ENCODE peak calls at places on chromosomes 5 and 9, in ten cellular contexts. Z is NCI-H1092 treated with DMSO at 0.1 percent for 48 hours, Q is OCI-M1, K is stomach, O is HFF-Myc, C is fibroblast of pulmonary artery, W is HTR-8/SVneo, A is HuH-7.5, I is endothelial cell of umbilical vein, R is nucleus accumbens. P is an unnamed sample.

GRCh38 chr5:96459313-96460109 is 26.5 kb upstream of the PCSK1 start:
- DNase-seq in C (no peak), I (no peak), W (no peak), R (no peak), Z (peak), K (no peak), O (no peak), Q (no peak), A (no peak), P (no peak)

GRCh38 chr5:126736141-126736540 is 40.8 kb upstream of the LMNB1 start:
- DNase-seq in A (no peak), C (no peak), Z (no peak), W (no peak), I (no peak), O (no peak), R (no peak), Q (no peak), K (no peak), P (no peak)

GRCh38 chr5:177434437-177434836 is 8.0 kb downstream of the GRK6 start:
- DNase-seq in I (no peak), W (no peak), Z (no peak), C (no peak), R (no peak), A (no peak), K (no peak), Q (no peak), O (no peak), P (no peak)

GRCh38 chr5:91586232-91586631 is 203.1 kb upstream of the ARRDC3 start:
- DNase-seq in C (no peak), K (no peak), A (no peak), O (no peak), Z (no peak), W (no peak), I (no peak), R (no peak), Q (no peak), P (no peak)

GRCh38 chr5:164359260-164359930 is 854.0 kb downstream of the MAT2B start:
- DNase-seq in Q (peak), O (no peak), R (no peak), Z (no peak), W (no peak), K (no peak), C (no peak), A (no peak), I (no peak), P (no peak)

GRCh38 chr9:114312513-114312875 is 10.4 kb upstream of the ORM1 start:
- DNase-seq in Q (no peak), A (no peak), C (no peak), I (no peak), Z (no peak), O (no peak), R (no peak), W (no peak), K (peak), P (no peak)

GRCh38 chr9:123445981-123446610 is 90.1 kb downstream of the CRB2 start:
- DNase-seq in W (peak), K (no peak), C (peak), Z (no peak), R (no peak), I (no peak), Q (no peak), A (no peak), O (no peak), P (no peak)

GRCh38 chr9:121859646-121860045 is 208.2 kb downstream of the DAB2IP start:
- DNase-seq in Z (no peak), K (no peak), W (no peak), Q (no peak), C (no peak), A (no peak), O (no peak), I (no peak), R (no peak), P (no peak)

GRCh38 chr5:135234242-135235000 is 164.6 kb downstream of the MACROH2A1 start:
- DNase-seq in O (no peak), A (no peak), R (no peak), I (no peak), Q (no peak), Z (no peak), C (no peak), K (peak), W (no peak), P (no peak)

GRCh38 chr5:6722015-6722414 is 8.8 kb downstream of the TENT4A start:
- DNase-seq in W (no peak), K (no peak), A (no peak), O (no peak), Z (no peak), I (peak), Q (peak), R (no peak), C (no peak), P (no peak)

GRCh38 chr5:171858303-171858702 is 72.7 kb downstream of the SMIM23 start:
- DNase-seq in O (no peak), I (no peak), W (no peak), R (no peak), C (peak), K (no peak), A (no peak), Z (no peak), Q (peak), P (no peak)

GRCh38 chr9:136059321-136059791 is 35.7 kb downstream of the NACC2 start:
- DNase-seq in W (no peak), Q (no peak), A (no peak), O (no peak), R (no peak), I (no peak), K (no peak), C (no peak), Z (no peak), P (no peak)

GRCh38 chr5:143314664-143315063 is 88.8 kb downstream of the NR3C1 start:
- DNase-seq in I (peak), C (peak), W (peak), Q (peak), O (no peak), A (no peak), K (no peak), Z (no peak), R (no peak), P (no peak)

GRCh38 chr5:53469946-53470687 is 10.3 kb upstream of the FST start:
- DNase-seq in C (peak), I (no peak), A (no peak), W (peak), R (no peak), O (peak), Z (no peak), K (no peak), Q (peak), P (no peak)

GRCh38 chr5:134136771-134137170 is 22.3 kb downstream of the TCF7 start:
- DNase-seq in W (no peak), Q (no peak), I (no peak), R (no peak), C (no peak), O (no peak), K (peak), A (no peak), Z (no peak), P (no peak)

GRCh38 chr5:149732500-149733128 is 2.5 kb downstream of the PPARGC1B start:
- DNase-seq in R (no peak), Q (peak), C (no peak), O (no peak), I (no peak), A (no peak), Z (no peak), W (no peak), K (no peak), P (no peak)

GRCh38 chr9:419571-420156 is 205.0 kb downstream of the DOCK8 start:
- DNase-seq in K (peak), Q (no peak), A (no peak), C (peak), W (no peak), I (no peak), Z (no peak), R (no peak), O (no peak), P (no peak)

GRCh38 chr5:140986117-140986521 is 19.8 kb downstream of the PCDHAC2 start:
- DNase-seq in C (no peak), Z (no peak), A (no peak), I (no peak), O (no peak), R (no peak), W (no peak), K (no peak), Q (no peak), P (no peak)

GRCh38 chr5:114361724-114362196 is at the start of gene KCNN2:
- DNase-seq in R (peak), W (peak), Z (peak), I (peak), C (peak), Q (no peak), O (peak), K (peak), A (peak), P (peak)

GRCh38 chr9:86183225-86183808 is 76.1 kb downstream of the C9orf153 start:
- DNase-seq in I (no peak), K (no peak), A (no peak), R (no peak), O (no peak), W (no peak), Z (no peak), Q (peak), C (no peak), P (no peak)

GRCh38 chr5:14226554-14226953 is 83.4 kb downstream of the TRIO start:
- DNase-seq in R (no peak), K (no peak), Q (no peak), I (no peak), O (no peak), A (no peak), Z (no peak), W (no peak), C (no peak), P (no peak)

GRCh38 chr5:96083361-96083881 is 121.8 kb upstream of the ELL2 start:
- DNase-seq in C (no peak), O (no peak), K (no peak), A (no peak), Z (no peak), Q (peak), W (no peak), R (no peak), I (peak), P (no peak)

GRCh38 chr5:165143727-165144210 is 1638.3 kb downstream of the MAT2B start:
- DNase-seq in C (no peak), Z (no peak), R (no peak), W (no peak), O (no peak), A (no peak), Q (peak), K (no peak), I (no peak), P (no peak)

GRCh38 chr5:172059661-172060100 is 53.2 kb upstream of the FBXW11 start:
- DNase-seq in Q (peak), A (peak), W (peak), Z (no peak), R (no peak), O (no peak), C (peak), I (peak), K (no peak), P (no peak)

GRCh38 chr5:176902102-176902814 is 3.1 kb upstream of the HK3 start:
- DNase-seq in Z (no peak), W (no peak), I (no peak), O (no peak), R (no peak), K (no peak), C (no peak), A (no peak), Q (no peak), P (no peak)

GRCh38 chr9:10704720-10705119 is 91.9 kb upstream of the PTPRD start:
- DNase-seq in Q (no peak), O (no peak), C (peak), Z (no peak), W (no peak), R (no peak), I (no peak), A (no peak), K (no peak), P (no peak)

GRCh38 chr5:132457371-132458225 is 33.0 kb downstream of the IRF1 start:
- DNase-seq in R (no peak), C (peak), Z (no peak), O (no peak), Q (peak), W (no peak), A (no peak), I (no peak), K (peak), P (no peak)

GRCh38 chr9:133677126-133678010 is 41.2 kb downstream of the DBH start:
- DNase-seq in I (no peak), W (no peak), O (no peak), C (no peak), K (no peak), A (no peak), R (no peak), Z (no peak), Q (peak), P (no peak)

GRCh38 chr5:169350016-169350415 is 49.1 kb upstream of the SLIT3 start:
- DNase-seq in Z (no peak), Q (no peak), K (no peak), I (peak), A (no peak), C (peak), O (peak), W (peak), R (no peak), P (peak)

GRCh38 chr5:417765-418559 is 25.0 kb upstream of the EXOC3 start:
- DNase-seq in A (no peak), I (no peak), K (no peak), R (no peak), C (no peak), Z (no peak), Q (no peak), W (no peak), O (no peak), P (no peak)

GRCh38 chr9:4678679-4679267 is 596 bp upstream of the CDC37L1 start:
- DNase-seq in Q (peak), C (peak), A (no peak), K (no peak), W (no peak), Z (peak), I (peak), O (no peak), R (peak), P (no peak)

GRCh38 chr5:35815089-35815936 is 41.4 kb upstream of the IL7R start:
- DNase-seq in K (no peak), W (no peak), O (no peak), Z (peak), I (peak), A (no peak), R (no peak), Q (peak), C (peak), P (no peak)

GRCh38 chr5:132776077-132776931 is 735 bp downstream of the SEPTIN8 start:
- DNase-seq in O (no peak), W (no peak), R (peak), K (no peak), Z (peak), C (no peak), Q (peak), A (peak), I (peak), P (no peak)

GRCh38 chr9:105328872-105329728 is 84.6 kb downstream of the SLC44A1 start:
- DNase-seq in W (no peak), Z (no peak), A (no peak), Q (no peak), O (no peak), R (no peak), C (no peak), I (no peak), K (no peak), P (no peak)